ENCODE peak calls at places on chromosomes 5 and 9, in six cellular contexts. One of them, this sample, is unnamed.

GRCh38 chr9:20001058-20001457 is 212.2 kb upstream of the SLC24A2 start:
- DNase-seq in GM12891: no peak
- DNase-seq in Daoy: no peak
- DNase-seq in T-helper 9 cell: no peak
- DNase-seq in COR-L47: no peak
- DNase-seq in H9: no peak
- DNase-seq in this sample: no peak

GRCh38 chr5:1704266-1704665 is 95.4 kb downstream of the MRPL36 start:
- DNase-seq in GM12891: no peak
- DNase-seq in Daoy: no peak
- DNase-seq in T-helper 9 cell: no peak
- DNase-seq in COR-L47: no peak
- DNase-seq in H9: no peak
- DNase-seq in this sample: no peak

GRCh38 chr9:94945191-94946144 is 219.0 kb downstream of the AOPEP start:
- DNase-seq in GM12891: no peak
- DNase-seq in Daoy: peak; percentile 93
- DNase-seq in T-helper 9 cell: no peak
- DNase-seq in COR-L47: no peak
- DNase-seq in H9: no peak
- DNase-seq in this sample: no peak

GRCh38 chr5:57768771-57769170 is 286.2 kb upstream of the ACTBL2 start:
- DNase-seq in GM12891: no peak
- DNase-seq in Daoy: no peak
- DNase-seq in T-helper 9 cell: no peak
- DNase-seq in COR-L47: no peak
- DNase-seq in H9: no peak
- DNase-seq in this sample: no peak

GRCh38 chr9:81557957-81558791 is 131.2 kb downstream of the TLE1 start:
- DNase-seq in GM12891: no peak
- DNase-seq in Daoy: no peak
- DNase-seq in T-helper 9 cell: no peak
- DNase-seq in COR-L47: no peak
- DNase-seq in H9: no peak
- DNase-seq in this sample: no peak

GRCh38 chr9:37788328-37788727 is 3.5 kb upstream of the EXOSC3 start:
- DNase-seq in GM12891: no peak
- DNase-seq in Daoy: no peak
- DNase-seq in T-helper 9 cell: no peak
- DNase-seq in COR-L47: no peak
- DNase-seq in H9: no peak
- DNase-seq in this sample: no peak

GRCh38 chr5:172114875-172115422 is 73.1 kb downstream of the STK10 start:
- DNase-seq in GM12891: peak; percentile 81
- DNase-seq in Daoy: no peak
- DNase-seq in T-helper 9 cell: peak; percentile 41
- DNase-seq in COR-L47: no peak
- DNase-seq in H9: peak; percentile 64
- DNase-seq in this sample: no peak

GRCh38 chr5:74594172-74595040 is 46.1 kb downstream of the ENC1 start:
- DNase-seq in GM12891: no peak
- DNase-seq in Daoy: no peak
- DNase-seq in T-helper 9 cell: no peak
- DNase-seq in COR-L47: no peak
- DNase-seq in H9: no peak
- DNase-seq in this sample: no peak

GRCh38 chr9:105291422-105291859 is 47.0 kb downstream of the SLC44A1 start:
- DNase-seq in GM12891: no peak
- DNase-seq in Daoy: no peak
- DNase-seq in T-helper 9 cell: no peak
- DNase-seq in COR-L47: no peak
- DNase-seq in H9: no peak
- DNase-seq in this sample: no peak

GRCh38 chr5:95216136-95216955 is 68.5 kb downstream of the MCTP1 start:
- DNase-seq in GM12891: no peak
- DNase-seq in Daoy: no peak
- DNase-seq in T-helper 9 cell: no peak
- DNase-seq in COR-L47: no peak
- DNase-seq in H9: no peak
- DNase-seq in this sample: no peak

GRCh38 chr9:114652776-114653555 is 4.6 kb downstream of the TEX53 start:
- DNase-seq in GM12891: no peak
- DNase-seq in Daoy: no peak
- DNase-seq in T-helper 9 cell: no peak
- DNase-seq in COR-L47: no peak
- DNase-seq in H9: no peak
- DNase-seq in this sample: no peak

GRCh38 chr9:123267481-123268239 is 726 bp downstream of the STRBP start:
- DNase-seq in GM12891: no peak
- DNase-seq in Daoy: no peak
- DNase-seq in T-helper 9 cell: peak; percentile 4
- DNase-seq in COR-L47: peak; percentile 5
- DNase-seq in H9: no peak
- DNase-seq in this sample: no peak

GRCh38 chr9:10268500-10269485 is 344.0 kb downstream of the PTPRD start:
- DNase-seq in GM12891: peak; percentile 4
- DNase-seq in Daoy: peak; percentile 25
- DNase-seq in T-helper 9 cell: no peak
- DNase-seq in COR-L47: peak; percentile 67
- DNase-seq in H9: peak; percentile 68
- DNase-seq in this sample: peak; percentile 64

GRCh38 chr5:55546991-55547390 is 12.2 kb upstream of the PLPP1 start:
- DNase-seq in GM12891: no peak
- DNase-seq in Daoy: no peak
- DNase-seq in T-helper 9 cell: no peak
- DNase-seq in COR-L47: no peak
- DNase-seq in H9: no peak
- DNase-seq in this sample: no peak

GRCh38 chr9:114291064-114291474 is 31.8 kb upstream of the ORM1 start:
- DNase-seq in GM12891: peak; percentile 53
- DNase-seq in Daoy: peak; percentile 77
- DNase-seq in T-helper 9 cell: peak; percentile 66
- DNase-seq in COR-L47: peak; percentile 39
- DNase-seq in H9: peak; percentile 79
- DNase-seq in this sample: peak; percentile 87

GRCh38 chr5:117084052-117084451 is 509.4 kb upstream of the SEMA6A start:
- DNase-seq in GM12891: no peak
- DNase-seq in Daoy: no peak
- DNase-seq in T-helper 9 cell: no peak
- DNase-seq in COR-L47: no peak
- DNase-seq in H9: no peak
- DNase-seq in this sample: no peak

GRCh38 chr5:132294728-132295504 is 722 bp downstream of the SLC22A4 start:
- DNase-seq in GM12891: no peak
- DNase-seq in Daoy: peak; percentile 93
- DNase-seq in T-helper 9 cell: peak; percentile 49
- DNase-seq in COR-L47: no peak
- DNase-seq in H9: peak; percentile 64
- DNase-seq in this sample: no peak

GRCh38 chr5:154264549-154265196 is 74.1 kb downstream of the GALNT10 start:
- DNase-seq in GM12891: no peak
- DNase-seq in Daoy: no peak
- DNase-seq in T-helper 9 cell: no peak
- DNase-seq in COR-L47: no peak
- DNase-seq in H9: no peak
- DNase-seq in this sample: no peak

GRCh38 chr9:104780796-104781395 is 17.0 kb downstream of the NIPSNAP3B start:
- DNase-seq in GM12891: no peak
- DNase-seq in Daoy: peak; percentile 31
- DNase-seq in T-helper 9 cell: no peak
- DNase-seq in COR-L47: peak; percentile 7
- DNase-seq in H9: no peak
- DNase-seq in this sample: no peak

GRCh38 chr5:92962752-92963151 is 618.3 kb downstream of the NR2F1-AS1 start:
- DNase-seq in GM12891: no peak
- DNase-seq in Daoy: no peak
- DNase-seq in T-helper 9 cell: no peak
- DNase-seq in COR-L47: peak; percentile 69
- DNase-seq in H9: no peak
- DNase-seq in this sample: no peak

GRCh38 chr5:55691265-55692105 is 20.6 kb downstream of the SLC38A9 start:
- DNase-seq in GM12891: no peak
- DNase-seq in Daoy: no peak
- DNase-seq in T-helper 9 cell: no peak
- DNase-seq in COR-L47: peak; percentile 15
- DNase-seq in H9: no peak
- DNase-seq in this sample: no peak

GRCh38 chr5:148297695-148298094 is 14.5 kb upstream of the SPINK7 start:
- DNase-seq in GM12891: no peak
- DNase-seq in Daoy: no peak
- DNase-seq in T-helper 9 cell: no peak
- DNase-seq in COR-L47: no peak
- DNase-seq in H9: no peak
- DNase-seq in this sample: no peak

GRCh38 chr5:122547219-122547618 is 227.7 kb upstream of the SNX2 start:
- DNase-seq in GM12891: no peak
- DNase-seq in Daoy: no peak
- DNase-seq in T-helper 9 cell: no peak
- DNase-seq in COR-L47: no peak
- DNase-seq in H9: no peak
- DNase-seq in this sample: no peak

GRCh38 chr5:172903790-172904189 is 55.4 kb upstream of the RPL26L1 start:
- DNase-seq in GM12891: no peak
- DNase-seq in Daoy: peak; percentile 94
- DNase-seq in T-helper 9 cell: no peak
- DNase-seq in COR-L47: peak; percentile 35
- DNase-seq in H9: no peak
- DNase-seq in this sample: no peak

GRCh38 chr9:99019523-99020331 is 76.0 kb downstream of the COL15A1 start:
- DNase-seq in GM12891: no peak
- DNase-seq in Daoy: peak; percentile 83
- DNase-seq in T-helper 9 cell: no peak
- DNase-seq in COR-L47: no peak
- DNase-seq in H9: no peak
- DNase-seq in this sample: no peak

GRCh38 chr5:33891731-33892418 is at the start of gene ADAMTS12:
- DNase-seq in GM12891: peak; percentile 39
- DNase-seq in Daoy: peak; percentile 72
- DNase-seq in T-helper 9 cell: no peak
- DNase-seq in COR-L47: no peak
- DNase-seq in H9: peak; percentile 75
- DNase-seq in this sample: peak; percentile 45

GRCh38 chr5:89449392-89450148 is 566.6 kb upstream of the MEF2C start:
- DNase-seq in GM12891: no peak
- DNase-seq in Daoy: no peak
- DNase-seq in T-helper 9 cell: no peak
- DNase-seq in COR-L47: no peak
- DNase-seq in H9: no peak
- DNase-seq in this sample: no peak

GRCh38 chr5:137192293-137192743 is 306.8 kb downstream of the SPOCK1 start:
- DNase-seq in GM12891: no peak
- DNase-seq in Daoy: no peak
- DNase-seq in T-helper 9 cell: no peak
- DNase-seq in COR-L47: no peak
- DNase-seq in H9: no peak
- DNase-seq in this sample: no peak

GRCh38 chr9:91992636-91993035 is 42.6 kb upstream of the ROR2 start:
- DNase-seq in GM12891: no peak
- DNase-seq in Daoy: no peak
- DNase-seq in T-helper 9 cell: no peak
- DNase-seq in COR-L47: no peak
- DNase-seq in H9: no peak
- DNase-seq in this sample: no peak

GRCh38 chr5:85484982-85485574 is 1100.4 kb upstream of the EDIL3 start:
- DNase-seq in GM12891: no peak
- DNase-seq in Daoy: no peak
- DNase-seq in T-helper 9 cell: no peak
- DNase-seq in COR-L47: no peak
- DNase-seq in H9: no peak
- DNase-seq in this sample: no peak

GRCh38 chr5:123199527-123199926 is 110.5 kb downstream of the PRDM6 start:
- DNase-seq in GM12891: no peak
- DNase-seq in Daoy: no peak
- DNase-seq in T-helper 9 cell: no peak
- DNase-seq in COR-L47: no peak
- DNase-seq in H9: no peak
- DNase-seq in this sample: no peak

GRCh38 chr5:143495124-143495523 is 91.6 kb upstream of the NR3C1 start:
- DNase-seq in GM12891: no peak
- DNase-seq in Daoy: no peak
- DNase-seq in T-helper 9 cell: no peak
- DNase-seq in COR-L47: no peak
- DNase-seq in H9: no peak
- DNase-seq in this sample: no peak

GRCh38 chr5:152864993-152865392 is 459.9 kb upstream of the NMUR2 start:
- DNase-seq in GM12891: no peak
- DNase-seq in Daoy: no peak
- DNase-seq in T-helper 9 cell: no peak
- DNase-seq in COR-L47: no peak
- DNase-seq in H9: no peak
- DNase-seq in this sample: no peak

GRCh38 chr5:108003178-108003577 is 332.4 kb upstream of the EFNA5 start:
- DNase-seq in GM12891: peak; percentile 18
- DNase-seq in Daoy: peak; percentile 78
- DNase-seq in T-helper 9 cell: no peak
- DNase-seq in COR-L47: no peak
- DNase-seq in H9: no peak
- DNase-seq in this sample: no peak

GRCh38 chr5:126369995-126370731 is 53.0 kb upstream of the GRAMD2B start:
- DNase-seq in GM12891: no peak
- DNase-seq in Daoy: no peak
- DNase-seq in T-helper 9 cell: no peak
- DNase-seq in COR-L47: no peak
- DNase-seq in H9: no peak
- DNase-seq in this sample: no peak